ENCODE peak calls at places on chromosomes 13 and 19, in seven cellular contexts. P, V, U, E, A, Y and M are unnamed samples.
A peak's percentile ranks its signal among the peaks of the same experiment; 100 is the strongest.

GRCh38 chr19:39927524-39928356 is 6.7 kb downstream of the FCGBP start:
- DNase-seq in U (no peak), A (no peak), P (no peak), Y (no peak), V (no peak), E (no peak), M (no peak)

GRCh38 chr13:30743319-30744055 is 8.1 kb downstream of the ALOX5AP start:
- DNase-seq in Y (peak; percentile 61), V (no peak), U (no peak), P (no peak), A (no peak), E (peak; percentile 93), M (no peak)

GRCh38 chr13:49062297-49062896 is 86.7 kb downstream of the FNDC3A start:
- DNase-seq in Y (no peak), A (no peak), V (no peak), E (no peak), P (no peak), U (peak; percentile 77), M (no peak)

GRCh38 chr13:52845766-52846566 is 2.5 kb downstream of the PCDH8 start:
- DNase-seq in P (no peak), U (peak; percentile 26), E (no peak), V (peak; percentile 36), Y (peak; percentile 48), A (peak; percentile 61), M (no peak)

GRCh38 chr13:76991432-76991795 is 467 bp upstream of the CLN5 start:
- DNase-seq in E (no peak), U (no peak), Y (peak; percentile 67), P (peak; percentile 46), A (peak; percentile 83), V (no peak), M (no peak)

GRCh38 chr13:39737047-39737446 is 81.6 kb downstream of the COG6 start:
- DNase-seq in E (no peak), Y (no peak), P (no peak), V (no peak), U (no peak), A (no peak), M (no peak)

GRCh38 chr13:97978661-97979450 is 25.4 kb downstream of the IPO5 start:
- DNase-seq in Y (no peak), E (no peak), V (no peak), P (no peak), U (peak; percentile 8), A (no peak), M (no peak)

GRCh38 chr13:33445024-33445423 is 159.5 kb upstream of the STARD13 start:
- DNase-seq in Y (no peak), A (no peak), V (no peak), U (no peak), E (no peak), P (no peak), M (no peak)

GRCh38 chr13:92315265-92315664 is 911.3 kb upstream of the GPC6 start:
- DNase-seq in A (no peak), Y (no peak), P (no peak), V (no peak), E (no peak), U (no peak), M (no peak)